ENCODE peak calls at places on chromosomes 3 and 15, in nine cellular contexts. T, D, F, V, M, A, X, G and J are unnamed samples.

GRCh38 chr3:134937256-134938023 is 142.4 kb downstream of the EPHB1 start:
- DNase-seq in T (no peak), D (no peak), F (peak), V (no peak), M (no peak), A (no peak), X (no peak), G (no peak), J (no peak)

GRCh38 chr15:59174846-59175831 is 31.5 kb upstream of the LDHAL6B start:
- DNase-seq in T (peak), D (peak), F (peak), V (peak), M (peak), A (no peak), X (no peak), G (peak), J (peak)

GRCh38 chr3:152300029-152300764 is 31.5 kb downstream of the MBNL1 start:
- DNase-seq in T (no peak), D (no peak), F (no peak), V (no peak), M (no peak), A (no peak), X (no peak), G (no peak), J (no peak)

GRCh38 chr15:41941644-41942415 is 30.5 kb downstream of the EHD4 start:
- DNase-seq in T (no peak), D (no peak), F (no peak), V (no peak), M (no peak), A (no peak), X (no peak), G (no peak), J (no peak)

GRCh38 chr3:119616056-119616455 is 18.4 kb downstream of the PLA1A start:
- DNase-seq in T (no peak), D (no peak), F (no peak), V (no peak), M (no peak), A (no peak), X (no peak), G (no peak), J (no peak)

GRCh38 chr15:63403254-63403945 is 21.8 kb upstream of the CA12 start:
- DNase-seq in T (no peak), D (no peak), F (no peak), V (no peak), M (no peak), A (no peak), X (no peak), G (no peak), J (no peak)

GRCh38 chr3:113495035-113495434 is 19.9 kb downstream of the SPICE1 start:
- DNase-seq in T (peak), D (no peak), F (peak), V (peak), M (no peak), A (no peak), X (no peak), G (peak), J (no peak)

GRCh38 chr3:149131594-149131993 is 2.2 kb downstream of the HPS3 start:
- DNase-seq in T (no peak), D (no peak), F (no peak), V (no peak), M (no peak), A (no peak), X (no peak), G (no peak), J (no peak)

GRCh38 chr3:183774631-183775030 is 50.7 kb downstream of the MAP6D1 start:
- DNase-seq in T (no peak), D (no peak), F (no peak), V (no peak), M (no peak), A (no peak), X (no peak), G (no peak), J (no peak)

GRCh38 chr3:157542711-157543485 is 39.7 kb upstream of the VEPH1 start:
- DNase-seq in T (peak), D (no peak), F (peak), V (no peak), M (peak), A (peak), X (peak), G (peak), J (no peak)

GRCh38 chr3:163043074-163043473 is 1546.5 kb downstream of the OTOL1 start:
- DNase-seq in T (no peak), D (no peak), F (peak), V (peak), M (no peak), A (no peak), X (no peak), G (peak), J (no peak)

GRCh38 chr3:131386429-131386926 is 4.9 kb downstream of the NUDT16 start:
- DNase-seq in T (peak), D (peak), F (no peak), V (no peak), M (peak), A (no peak), X (peak), G (no peak), J (no peak)

GRCh38 chr3:131387796-131388195 is 6.2 kb downstream of the NUDT16 start:
- DNase-seq in T (no peak), D (no peak), F (no peak), V (no peak), M (no peak), A (no peak), X (no peak), G (no peak), J (no peak)

GRCh38 chr3:131390331-131390730 is 8.8 kb downstream of the NUDT16 start:
- DNase-seq in T (no peak), D (no peak), F (no peak), V (no peak), M (no peak), A (no peak), X (no peak), G (no peak), J (no peak)

GRCh38 chr3:131393056-131393455 is 11.5 kb downstream of the NUDT16 start:
- DNase-seq in T (no peak), D (no peak), F (no peak), V (no peak), M (no peak), A (no peak), X (no peak), G (no peak), J (no peak)

DNA sequence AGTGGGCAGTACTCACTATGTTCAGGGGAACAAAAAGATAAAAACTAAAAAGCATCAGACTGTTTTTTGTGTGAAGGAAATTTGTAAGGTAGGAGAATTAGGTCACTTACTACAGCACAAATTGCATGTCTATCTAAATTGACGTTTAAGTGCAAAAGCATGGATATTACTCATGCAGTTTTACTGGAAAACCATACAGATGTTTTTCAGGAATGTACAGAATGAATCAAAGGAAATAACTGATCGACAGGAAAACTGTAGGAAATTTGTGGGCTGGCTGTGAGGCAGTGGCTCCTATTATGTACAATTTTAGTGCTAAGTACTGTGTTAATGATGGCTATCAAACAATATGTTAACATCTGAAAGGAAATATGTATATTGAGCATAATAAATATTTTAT is 6.8 kb downstream of the NUDT16 start:
- DNase-seq in T (no peak), D (no peak), F (no peak), V (no peak), M (no peak), A (no peak), X (no peak), G (no peak), J (no peak)
- H3K27ac ChIP-seq in T (no peak), D (no peak), F (no peak), V (no peak), M (no peak), A (no peak), X (no peak), G (no peak), J (no peak)

GRCh38 chr3:60182697-60183096 is 1068.6 kb downstream of the FHIT start:
- DNase-seq in T (no peak), D (no peak), F (no peak), V (no peak), M (no peak), A (no peak), X (no peak), G (no peak), J (no peak)
- TF ChIP-seq CTCF in T (no peak), D (no peak), F (no peak), V (no peak), M (no peak), A (no peak), X (no peak), G (no peak), J (no peak)

GRCh38 chr3:121739902-121740301 is 9.6 kb downstream of the GOLGB1 start:
- DNase-seq in T (no peak), D (no peak), F (no peak), V (no peak), M (no peak), A (no peak), X (no peak), G (no peak), J (no peak)

GRCh38 chr3:121736112-121736511 is 13.4 kb downstream of the GOLGB1 start:
- DNase-seq in T (no peak), D (no peak), F (no peak), V (no peak), M (no peak), A (no peak), X (no peak), G (no peak), J (no peak)

GRCh38 chr3:121735047-121735696 is 14.4 kb downstream of the GOLGB1 start:
- DNase-seq in T (no peak), D (no peak), F (no peak), V (no peak), M (no peak), A (no peak), X (no peak), G (no peak), J (no peak)

DNA sequence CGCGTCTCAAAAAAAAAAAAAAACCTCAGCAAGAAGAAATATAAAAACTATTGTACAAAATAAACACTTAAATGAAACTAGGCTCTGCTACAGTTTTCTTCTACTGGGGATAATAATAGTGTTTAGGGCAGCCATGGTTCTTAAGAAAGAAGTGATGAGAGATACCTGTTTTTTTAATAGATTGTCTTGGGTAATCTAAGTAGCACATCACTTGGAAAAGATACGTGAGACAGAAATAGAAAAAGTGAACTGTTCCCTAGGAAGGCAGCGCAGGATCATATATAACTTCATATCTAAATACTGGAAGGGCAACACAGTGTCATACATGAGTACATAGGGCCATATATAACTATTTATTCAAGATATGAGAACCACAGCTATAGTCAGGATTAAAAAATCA is 11.9 kb downstream of the GOLGB1 start:
- DNase-seq in T (no peak), D (no peak), F (no peak), V (no peak), M (no peak), A (no peak), X (no peak), G (no peak), J (no peak)
- H3K4me3 ChIP-seq in T (no peak), D (no peak), F (no peak), V (no peak), M (no peak), A (no peak), X (no peak), G (no peak), J (no peak)

GRCh38 chr3:186241910-186242821 is 119.9 kb downstream of the DGKG start:
- DNase-seq in T (peak), D (peak), F (peak), V (peak), M (peak), A (no peak), X (peak), G (peak), J (peak)

GRCh38 chr3:186237915-186238314 is 124.1 kb downstream of the DGKG start:
- DNase-seq in T (no peak), D (no peak), F (no peak), V (no peak), M (no peak), A (no peak), X (no peak), G (no peak), J (no peak)

GRCh38 chr3:186235554-186235953 is 126.5 kb downstream of the DGKG start:
- DNase-seq in T (no peak), D (no peak), F (no peak), V (no peak), M (no peak), A (no peak), X (no peak), G (no peak), J (no peak)

GRCh38 chr3:186236357-186237020 is 125.5 kb downstream of the DGKG start:
- DNase-seq in T (no peak), D (no peak), F (no peak), V (no peak), M (no peak), A (no peak), X (no peak), G (no peak), J (no peak)

GRCh38 chr3:186239321-186239720 is 122.7 kb downstream of the DGKG start:
- DNase-seq in T (no peak), D (no peak), F (peak), V (no peak), M (no peak), A (no peak), X (no peak), G (peak), J (no peak)
- H3K27ac ChIP-seq in T (no peak), D (no peak), F (no peak), V (no peak), M (peak), A (no peak), X (peak), G (no peak), J (peak)

GRCh38 chr3:196694202-196694638 is 17.8 kb downstream of the CEP19 start:
- DNase-seq in T (no peak), D (no peak), F (no peak), V (no peak), M (no peak), A (no peak), X (no peak), G (peak), J (no peak)
- TF ChIP-seq CTCF in T (no peak), D (no peak), F (no peak), V (no peak), M (no peak), A (no peak), X (no peak), G (no peak), J (no peak)

GRCh38 chr15:92833493-92834271 is 66.4 kb upstream of the CHD2 start:
- DNase-seq in T (no peak), D (no peak), F (no peak), V (no peak), M (no peak), A (no peak), X (no peak), G (no peak), J (no peak)
- H3K4me3 ChIP-seq in T (no peak), D (no peak), F (no peak), V (no peak), M (no peak), A (no peak), X (no peak), G (no peak), J (no peak)

DNA sequence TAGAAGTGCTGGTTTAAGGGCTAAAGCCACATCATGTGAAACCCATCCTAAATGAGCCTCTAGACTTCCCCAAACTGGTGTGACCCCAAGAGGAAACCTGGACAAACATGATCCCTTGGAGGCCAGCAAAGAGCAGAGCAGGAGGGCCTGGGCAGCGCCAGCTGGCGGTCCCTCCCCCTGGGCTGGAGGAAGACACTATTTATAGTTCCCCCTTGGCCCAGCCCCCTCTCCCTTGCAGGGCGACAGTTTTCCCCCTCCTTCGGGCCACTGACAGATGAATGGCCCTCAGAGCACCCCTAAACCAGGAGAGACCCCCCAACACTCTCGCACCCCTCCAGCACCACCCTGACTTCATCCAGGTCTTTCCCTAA is 2.9 kb downstream of the UCN2 start:
- DNase-seq in T (no peak), D (no peak), F (peak), V (no peak), M (peak), A (no peak), X (no peak), G (no peak), J (no peak)
- H3K27ac ChIP-seq in T (peak), D (peak), F (peak), V (peak), M (peak), A (no peak), X (peak), G (no peak), J (peak)

DNA sequence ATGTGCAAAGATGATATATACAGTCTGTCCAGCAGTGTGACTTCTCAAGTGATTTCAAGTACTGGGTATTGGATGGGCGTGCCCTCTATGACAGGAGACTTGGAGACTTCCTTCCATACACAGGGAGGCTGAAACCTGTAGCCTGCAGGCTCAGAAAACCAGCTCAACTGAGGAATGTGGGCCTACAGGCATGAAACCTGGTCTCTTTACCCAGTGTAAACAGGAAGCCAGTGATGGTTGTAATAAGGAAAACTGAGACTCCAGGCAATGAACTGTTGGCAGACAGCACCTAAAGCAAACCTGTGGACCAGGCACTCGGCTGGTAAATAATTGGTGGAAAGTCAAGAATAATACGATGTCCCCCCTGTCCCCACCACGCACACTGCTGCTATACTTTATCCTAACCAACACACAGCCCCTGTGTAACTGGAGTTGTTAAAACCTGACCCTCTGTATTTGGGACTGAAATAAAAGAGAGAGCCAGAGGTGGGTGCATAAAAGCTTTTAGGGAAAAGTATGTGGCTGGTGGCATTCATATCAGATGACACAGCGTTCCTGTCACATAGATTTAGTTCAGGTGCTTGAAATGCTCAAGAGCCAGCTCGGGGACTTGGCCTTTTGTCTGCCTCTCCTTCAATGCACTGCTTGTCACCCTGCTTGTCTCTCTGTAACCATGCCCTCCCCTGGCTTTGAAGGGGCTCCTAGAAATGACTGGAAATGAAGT is 144.7 kb downstream of the TPRG1 start:
- DNase-seq in T (no peak), D (no peak), F (no peak), V (no peak), M (no peak), A (no peak), X (peak), G (no peak), J (no peak)
- TF ChIP-seq CTCF in T (no peak), D (no peak), F (no peak), V (no peak), M (no peak), A (no peak), X (no peak), G (no peak), J (no peak)

DNA sequence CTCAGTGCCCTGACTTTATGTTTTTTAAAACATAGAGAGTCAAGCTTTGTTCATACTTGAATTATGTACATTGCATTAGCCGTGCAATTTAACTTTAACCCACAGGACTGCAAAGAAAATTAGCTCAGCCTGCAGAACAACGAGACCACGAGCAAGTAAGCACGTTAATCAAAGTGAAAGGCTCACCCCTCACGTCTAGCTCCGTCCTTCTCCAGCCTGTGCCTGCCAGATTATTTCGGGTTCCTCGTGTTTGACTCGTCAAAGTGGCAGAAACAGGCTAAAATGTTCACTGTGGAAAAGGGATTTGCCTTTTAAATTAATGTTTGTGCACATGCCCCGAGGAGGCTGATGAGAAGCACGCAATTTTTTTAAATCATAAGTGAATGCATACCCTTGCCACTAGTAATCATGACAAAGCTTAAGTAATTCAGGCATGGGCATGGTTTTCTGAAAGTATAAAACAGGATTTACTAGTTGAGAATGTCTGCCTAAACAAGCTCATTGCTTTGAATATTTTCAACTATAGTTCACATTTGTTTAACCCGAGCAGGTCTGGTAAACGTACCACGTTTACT is 15.3 kb downstream of the ZBTB38 start:
- DNase-seq in T (no peak), D (no peak), F (peak), V (no peak), M (no peak), A (no peak), X (no peak), G (no peak), J (peak)
- H3K4me3 ChIP-seq in T (no peak), D (peak), F (peak), V (no peak), M (no peak), A (peak), X (no peak), G (no peak), J (peak)